ENCODE peak calls at places on chromosomes 2 and 18, in ten cellular contexts. N is heart right ventricle, L is H1, Z is lung, X is astrocyte of the spinal cord, W is tibial artery, C is lower lobe of right lung, T is lower leg skin, R is bronchial epithelial cell, P is transverse colon. K is an unnamed sample.

GRCh38 chr2:134252092-134252775 is 1.6 kb upstream of the MGAT5 start:
- DNase-seq in N (no peak), X (no peak), P (no peak), R (peak), L (no peak), C (no peak), T (no peak), W (no peak), Z (no peak), K (no peak)

GRCh38 chr2:177799531-177799930 is 273.0 kb downstream of the PDE11A start:
- DNase-seq in W (no peak), Z (no peak), P (no peak), N (peak), R (peak), L (peak), T (no peak), C (no peak), X (no peak), K (no peak)

GRCh38 chr18:48852792-48853191 is 98.0 kb downstream of the SMAD7 start:
- DNase-seq in T (no peak), C (no peak), Z (no peak), W (no peak), P (no peak), L (no peak), X (no peak), R (no peak), N (no peak), K (no peak)

GRCh38 chr2:225276207-225276606 is 123.3 kb upstream of the NYAP2 start:
- DNase-seq in C (no peak), T (no peak), P (no peak), N (no peak), L (no peak), W (no peak), Z (no peak), R (no peak), X (no peak), K (no peak)

GRCh38 chr2:215367647-215368492 is 56.0 kb downstream of the ATIC start:
- DNase-seq in R (no peak), X (peak), Z (no peak), C (no peak), T (no peak), W (no peak), P (no peak), N (no peak), L (no peak), K (no peak)

GRCh38 chr18:44856157-44856556 is 175.5 kb downstream of the SETBP1 start:
- DNase-seq in P (no peak), W (no peak), T (no peak), N (no peak), Z (no peak), X (no peak), C (no peak), L (no peak), R (peak), K (no peak)

GRCh38 chr2:124607679-124608078 is 582.6 kb downstream of the CNTNAP5 start:
- DNase-seq in W (no peak), T (no peak), X (no peak), P (no peak), C (no peak), N (no peak), L (no peak), R (no peak), Z (no peak), K (no peak)

GRCh38 chr2:150625300-150625699 is 137.8 kb upstream of the RND3 start:
- DNase-seq in W (no peak), N (no peak), C (no peak), Z (no peak), T (no peak), R (peak), X (no peak), P (no peak), L (no peak), K (no peak)

GRCh38 chr2:225282858-225283693 is 116.4 kb upstream of the NYAP2 start:
- DNase-seq in C (no peak), Z (no peak), R (peak), P (no peak), T (no peak), L (peak), W (no peak), N (no peak), X (peak), K (no peak)

GRCh38 chr2:21194147-21194546 is 70.4 kb downstream of the TDRD15 start:
- DNase-seq in Z (no peak), T (no peak), P (no peak), C (no peak), L (no peak), R (no peak), W (no peak), X (no peak), N (no peak), K (no peak)

GRCh38 chr2:166158546-166158945 is 30.7 kb upstream of the SCN1A start:
- DNase-seq in T (no peak), L (no peak), C (no peak), P (no peak), N (no peak), W (no peak), R (no peak), X (no peak), Z (no peak), K (no peak)

GRCh38 chr2:128323501-128323931 is 4.8 kb upstream of the HS6ST1 start:
- DNase-seq in Z (no peak), T (no peak), W (no peak), X (no peak), C (no peak), R (no peak), L (no peak), N (no peak), P (no peak), K (no peak)

GRCh38 chr2:220856486-220856885 is 715.6 kb downstream of the EPHA4 start:
- DNase-seq in N (no peak), X (no peak), W (no peak), R (peak), L (no peak), Z (no peak), T (no peak), P (no peak), C (no peak), K (no peak)

GRCh38 chr2:207282916-207283315 is 117.2 kb upstream of the KLF7 start:
- DNase-seq in C (no peak), W (no peak), T (no peak), X (no peak), L (no peak), N (no peak), Z (no peak), P (no peak), R (no peak), K (no peak)

GRCh38 chr18:68417826-68418225 is 297.1 kb downstream of the TMX3 start:
- DNase-seq in R (peak), L (no peak), N (no peak), P (no peak), Z (no peak), W (no peak), C (no peak), T (no peak), X (no peak), K (no peak)

GRCh38 chr2:189178726-189179606 is 595 bp downstream of the COL5A2 start:
- DNase-seq in T (no peak), L (no peak), P (no peak), R (peak), Z (no peak), X (peak), N (peak), W (no peak), C (no peak), K (peak)

GRCh38 chr2:224417947-224418346 is 16.0 kb upstream of the FAM124B start:
- DNase-seq in W (no peak), Z (no peak), C (no peak), X (no peak), N (no peak), R (peak), T (no peak), P (no peak), L (no peak), K (no peak)

GRCh38 chr2:119517433-119517832 is 6.8 kb downstream of the SCTR start:
- DNase-seq in N (peak), Z (peak), C (peak), L (no peak), R (peak), T (peak), X (peak), P (peak), W (no peak), K (no peak)

GRCh38 chr2:227817940-227818568 is 4.4 kb downstream of the CCL20 start:
- DNase-seq in N (peak), W (peak), X (peak), L (peak), T (peak), R (peak), Z (peak), P (peak), C (peak), K (peak)

GRCh38 chr18:9832871-9833270 is 52.9 kb upstream of the TXNDC2 start:
- DNase-seq in T (no peak), R (no peak), Z (no peak), W (no peak), X (no peak), L (no peak), P (no peak), C (no peak), N (no peak), K (no peak)

GRCh38 chr2:237720962-237721361 is 77.6 kb upstream of the RBM44 start:
- DNase-seq in P (no peak), W (no peak), T (no peak), C (no peak), X (peak), Z (no peak), N (no peak), R (no peak), L (no peak), K (peak)

GRCh38 chr2:29629495-29629894 is 291.9 kb downstream of the ALK start:
- DNase-seq in Z (no peak), X (no peak), P (no peak), L (no peak), R (peak), N (no peak), W (no peak), C (no peak), T (no peak), K (no peak)

GRCh38 chr2:18473241-18473841 is 87.1 kb downstream of the RDH14 start:
- DNase-seq in X (peak), L (no peak), W (no peak), P (no peak), R (peak), C (no peak), Z (no peak), T (peak), N (peak), K (no peak)

GRCh38 chr2:158740127-158740526 is 55.0 kb upstream of the DAPL1 start:
- DNase-seq in X (no peak), C (no peak), R (no peak), L (no peak), W (no peak), T (no peak), Z (no peak), N (no peak), P (no peak), K (no peak)

GRCh38 chr2:20667151-20667530 is 197 bp downstream of the GDF7 start:
- DNase-seq in C (no peak), W (no peak), T (no peak), N (no peak), L (no peak), R (no peak), P (no peak), Z (no peak), X (no peak), K (no peak)

GRCh38 chr2:206379321-206379720 is 64.0 kb upstream of the ADAM23 start:
- DNase-seq in W (no peak), Z (no peak), P (no peak), N (no peak), X (no peak), T (no peak), L (no peak), C (no peak), R (no peak), K (no peak)

GRCh38 chr2:155547571-155547970 is 785.0 kb downstream of the NR4A2 start:
- DNase-seq in R (no peak), N (no peak), W (no peak), L (no peak), C (no peak), X (no peak), P (no peak), Z (no peak), T (no peak), K (no peak)

GRCh38 chr2:155546715-155547555 is 785.6 kb downstream of the NR4A2 start:
- DNase-seq in W (no peak), T (no peak), Z (no peak), L (no peak), R (no peak), C (no peak), P (no peak), X (peak), N (no peak), K (no peak)
- H3K4me3 ChIP-seq in W (no peak), T (no peak), Z (no peak), L (no peak), R (no peak), C (peak), P (no peak), X (no peak), N (no peak), K (peak)

GRCh38 chr2:72744049-72744448 is 81.8 kb downstream of the EXOC6B start:
- DNase-seq in Z (no peak), L (no peak), P (no peak), N (no peak), T (no peak), C (no peak), W (no peak), X (peak), R (peak), K (no peak)
- TF ChIP-seq CTCF in Z (no peak), L (no peak), P (no peak), N (no peak), T (no peak), C (no peak), W (no peak), X (no peak), R (no peak), K (no peak)

GRCh38 chr2:45826476-45826875 is 175.0 kb downstream of the PRKCE start:
- DNase-seq in T (no peak), X (no peak), L (no peak), N (no peak), Z (no peak), P (no peak), R (no peak), W (no peak), C (no peak), K (no peak)
- H3K4me3 ChIP-seq in T (no peak), X (no peak), L (no peak), N (no peak), Z (no peak), P (no peak), R (no peak), W (no peak), C (no peak), K (no peak)

GRCh38 chr18:11160303-11160702 is 10.9 kb upstream of the PIEZO2 start:
- DNase-seq in L (no peak), R (no peak), C (no peak), N (no peak), P (no peak), Z (no peak), T (no peak), W (no peak), X (no peak), K (no peak)

GRCh38 chr18:11165952-11166351 is 16.6 kb upstream of the PIEZO2 start:
- DNase-seq in T (no peak), X (no peak), C (no peak), R (no peak), Z (no peak), L (no peak), P (no peak), N (no peak), W (no peak), K (no peak)

GRCh38 chr18:11162889-11163288 is 13.5 kb upstream of the PIEZO2 start:
- DNase-seq in T (no peak), P (no peak), N (no peak), L (no peak), X (no peak), Z (no peak), C (no peak), W (no peak), R (no peak), K (no peak)

GRCh38 chr18:11165138-11165537 is 15.8 kb upstream of the PIEZO2 start:
- DNase-seq in R (no peak), T (no peak), P (no peak), L (no peak), Z (no peak), N (no peak), X (no peak), W (no peak), C (no peak), K (no peak)

DNA sequence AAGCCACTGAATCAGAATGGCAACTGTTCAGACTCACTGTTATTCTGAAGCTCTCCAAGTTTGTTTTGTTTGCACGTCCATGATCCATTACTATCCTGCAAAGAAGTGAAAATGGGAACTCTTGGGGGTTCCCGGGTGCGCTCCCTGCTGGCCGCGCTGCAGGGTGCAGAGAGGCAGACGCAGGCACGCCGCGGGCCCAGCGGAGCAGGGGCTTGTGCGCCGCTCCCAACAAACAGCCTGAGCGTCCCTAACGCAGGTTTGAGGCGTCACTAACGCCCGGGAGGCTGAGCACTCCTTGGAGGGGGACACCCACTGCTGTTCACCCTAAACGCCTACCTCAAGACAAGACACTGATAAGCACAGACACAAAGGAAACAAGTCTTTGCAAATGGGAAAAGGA is 14.3 kb upstream of the PIEZO2 start:
- DNase-seq in N (no peak), L (no peak), C (peak), X (peak), W (no peak), Z (no peak), P (no peak), R (no peak), T (no peak), K (no peak)
- TF ChIP-seq CTCF in N (peak), L (peak), C (peak), X (peak), W (no peak), Z (peak), P (no peak), R (peak), T (no peak), K (peak)

GRCh38 chr2:235608200-235608591 is 114.4 kb downstream of the AGAP1 start:
- DNase-seq in C (no peak), N (no peak), P (no peak), W (no peak), X (no peak), T (no peak), Z (no peak), L (no peak), R (no peak), K (no peak)

GRCh38 chr2:235603659-235604058 is 109.8 kb downstream of the AGAP1 start:
- DNase-seq in P (no peak), Z (no peak), C (no peak), X (no peak), T (no peak), N (no peak), W (no peak), R (no peak), L (no peak), K (no peak)

GRCh38 chr2:235607541-235608199 is 113.8 kb downstream of the AGAP1 start:
- DNase-seq in W (no peak), P (no peak), C (no peak), Z (no peak), T (no peak), N (no peak), X (peak), R (no peak), L (no peak), K (no peak)

GRCh38 chr2:235605306-235605998 is 111.6 kb downstream of the AGAP1 start:
- DNase-seq in W (peak), L (no peak), X (peak), Z (peak), T (peak), C (peak), P (peak), R (peak), N (peak), K (peak)

DNA sequence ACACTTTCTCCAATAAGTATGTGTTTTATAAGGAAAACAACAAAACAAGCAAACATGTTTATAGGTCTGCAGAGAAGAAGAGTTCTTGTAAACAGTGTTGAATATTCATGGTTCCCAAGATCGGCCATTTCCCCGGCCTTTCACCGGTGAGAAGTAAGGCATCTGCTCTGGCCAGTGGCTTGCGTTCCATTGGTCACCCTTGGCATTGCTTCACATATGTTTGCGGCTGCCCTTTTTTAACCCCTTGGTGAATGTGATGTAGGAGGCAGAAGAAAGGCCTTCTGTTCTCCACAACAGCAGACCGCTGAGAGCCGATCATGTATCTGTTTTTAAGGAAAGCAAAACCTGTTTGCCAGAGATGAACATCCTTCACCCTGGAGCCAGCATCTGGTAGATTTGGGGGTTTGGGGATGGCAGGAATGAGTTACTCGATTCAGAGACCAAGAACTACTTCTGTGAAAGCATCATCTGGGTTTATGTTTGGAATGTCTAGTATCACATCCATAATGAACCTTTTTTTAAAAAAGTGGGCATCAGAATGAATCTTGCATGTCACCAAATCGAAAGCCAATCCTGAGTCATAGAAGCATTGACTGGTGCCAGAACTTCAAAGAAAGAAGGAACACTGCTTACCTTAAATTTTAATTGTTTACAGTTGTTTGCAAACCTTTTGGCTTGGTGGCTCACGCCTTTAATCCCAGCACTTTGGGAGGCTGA is 112.3 kb downstream of the AGAP1 start:
- DNase-seq in Z (no peak), R (no peak), T (no peak), N (no peak), P (no peak), X (peak), L (no peak), W (no peak), C (no peak), K (no peak)
- H3K4me3 ChIP-seq in Z (no peak), R (no peak), T (no peak), N (no peak), P (no peak), X (no peak), L (no peak), W (no peak), C (no peak), K (no peak)

GRCh38 chr18:36714476-36714875 is 114.3 kb downstream of the TPGS2 start:
- DNase-seq in R (no peak), X (no peak), W (no peak), T (no peak), P (no peak), N (no peak), Z (no peak), L (no peak), C (no peak), K (no peak)
- TF ChIP-seq CTCF in R (no peak), X (peak), W (no peak), T (no peak), P (no peak), N (no peak), Z (no peak), L (peak), C (no peak), K (peak)

GRCh38 chr2:240584486-240585031 is 2.0 kb upstream of the CAPN10 start:
- DNase-seq in N (no peak), T (no peak), W (no peak), L (no peak), R (peak), P (peak), X (no peak), C (peak), Z (no peak), K (no peak)
- H3K4me3 ChIP-seq in N (no peak), T (no peak), W (peak), L (no peak), R (no peak), P (no peak), X (no peak), C (peak), Z (no peak), K (peak)